ENCODE peak calls at places on chromosomes 6 and 20, in four cellular contexts. One of them, this sample, is unnamed.
A peak's percentile ranks its signal among the peaks of the same experiment; 100 is the strongest.

GRCh38 chr6:107730106-107730505 is 94.0 kb downstream of the SCML4 start:
- DNase-seq in Peyer's patch: no peak
- DNase-seq in CD8-positive, alpha-beta T cell: peak; percentile 68
- DNase-seq in sigmoid colon: no peak
- DNase-seq in this sample: no peak

GRCh38 chr6:43830775-43831174 is 60.8 kb downstream of the VEGFA start:
- DNase-seq in sigmoid colon: no peak
- DNase-seq in CD8-positive, alpha-beta T cell: no peak
- DNase-seq in Peyer's patch: no peak
- DNase-seq in this sample: no peak

GRCh38 chr6:170227996-170228550 is 62.8 kb downstream of the DLL1 start:
- DNase-seq in CD8-positive, alpha-beta T cell: no peak
- DNase-seq in Peyer's patch: no peak
- DNase-seq in sigmoid colon: no peak
- DNase-seq in this sample: peak; percentile 5

GRCh38 chr6:17475845-17476244 is 82.5 kb downstream of the CAP2 start:
- DNase-seq in Peyer's patch: no peak
- DNase-seq in sigmoid colon: no peak
- DNase-seq in CD8-positive, alpha-beta T cell: no peak
- DNase-seq in this sample: no peak

GRCh38 chr6:122028933-122029332 is 370.5 kb upstream of the HSF2 start:
- DNase-seq in Peyer's patch: no peak
- DNase-seq in sigmoid colon: no peak
- DNase-seq in CD8-positive, alpha-beta T cell: no peak
- DNase-seq in this sample: no peak

GRCh38 chr6:138383776-138384175 is 6.1 kb downstream of the SMIM28 start:
- DNase-seq in sigmoid colon: no peak
- DNase-seq in Peyer's patch: no peak
- DNase-seq in CD8-positive, alpha-beta T cell: no peak
- DNase-seq in this sample: no peak

GRCh38 chr6:89359561-89359960 is 7.0 kb upstream of the UBE2J1 start:
- DNase-seq in Peyer's patch: no peak
- DNase-seq in sigmoid colon: no peak
- DNase-seq in CD8-positive, alpha-beta T cell: no peak
- DNase-seq in this sample: no peak

GRCh38 chr6:152270301-152270925 is 366.7 kb downstream of the SYNE1 start:
- DNase-seq in Peyer's patch: no peak
- DNase-seq in sigmoid colon: no peak
- DNase-seq in CD8-positive, alpha-beta T cell: no peak
- DNase-seq in this sample: no peak

GRCh38 chr20:2692886-2693285 is 306 bp downstream of the EBF4 start:
- DNase-seq in CD8-positive, alpha-beta T cell: no peak
- DNase-seq in sigmoid colon: peak; percentile 54
- DNase-seq in Peyer's patch: no peak
- DNase-seq in this sample: no peak

GRCh38 chr20:59823030-59823423 is 110.4 kb downstream of the SYCP2 start:
- DNase-seq in sigmoid colon: no peak
- DNase-seq in CD8-positive, alpha-beta T cell: no peak
- DNase-seq in Peyer's patch: no peak
- DNase-seq in this sample: no peak

GRCh38 chr6:101429291-101429690 is 35.8 kb downstream of the GRIK2 start:
- DNase-seq in CD8-positive, alpha-beta T cell: no peak
- DNase-seq in Peyer's patch: no peak
- DNase-seq in sigmoid colon: no peak
- DNase-seq in this sample: no peak

GRCh38 chr6:99780556-99780885 is 173.9 kb downstream of the PRDM13 start:
- DNase-seq in sigmoid colon: no peak
- DNase-seq in CD8-positive, alpha-beta T cell: no peak
- DNase-seq in Peyer's patch: no peak
- DNase-seq in this sample: no peak

GRCh38 chr6:135853227-135853626 is 1.7 kb downstream of the PDE7B start:
- DNase-seq in Peyer's patch: no peak
- DNase-seq in CD8-positive, alpha-beta T cell: no peak
- DNase-seq in sigmoid colon: no peak
- DNase-seq in this sample: no peak

GRCh38 chr6:130425532-130425931 is 59.7 kb downstream of the TMEM200A start:
- DNase-seq in CD8-positive, alpha-beta T cell: no peak
- DNase-seq in Peyer's patch: no peak
- DNase-seq in sigmoid colon: no peak
- DNase-seq in this sample: no peak

GRCh38 chr6:107670792-107671199 is 153.3 kb downstream of the SCML4 start:
- DNase-seq in CD8-positive, alpha-beta T cell: no peak
- DNase-seq in Peyer's patch: no peak
- DNase-seq in sigmoid colon: peak; percentile 78
- DNase-seq in this sample: peak; percentile 86

GRCh38 chr6:88599561-88599960 is 363.9 kb downstream of the RNGTT start:
- DNase-seq in CD8-positive, alpha-beta T cell: no peak
- DNase-seq in sigmoid colon: no peak
- DNase-seq in Peyer's patch: no peak
- DNase-seq in this sample: no peak

GRCh38 chr6:27295301-27296079 is 16.6 kb downstream of the POM121L2 start:
- DNase-seq in CD8-positive, alpha-beta T cell: no peak
- DNase-seq in sigmoid colon: no peak
- DNase-seq in Peyer's patch: no peak
- DNase-seq in this sample: no peak

GRCh38 chr6:53718597-53719460 is 53.3 kb upstream of the KLHL31 start:
- DNase-seq in CD8-positive, alpha-beta T cell: no peak
- DNase-seq in Peyer's patch: no peak
- DNase-seq in sigmoid colon: no peak
- DNase-seq in this sample: peak; percentile 33

GRCh38 chr20:62691485-62691884 is 17.2 kb upstream of the NTSR1 start:
- DNase-seq in Peyer's patch: no peak
- DNase-seq in CD8-positive, alpha-beta T cell: no peak
- DNase-seq in sigmoid colon: no peak
- DNase-seq in this sample: no peak

GRCh38 chr6:158640519-158640918 is 4.0 kb downstream of the DYNLT1 start:
- DNase-seq in CD8-positive, alpha-beta T cell: no peak
- DNase-seq in sigmoid colon: peak; percentile 29
- DNase-seq in Peyer's patch: no peak
- DNase-seq in this sample: no peak

GRCh38 chr6:90000864-90001731 is 106.8 kb downstream of the GJA10 start:
- DNase-seq in sigmoid colon: no peak
- DNase-seq in CD8-positive, alpha-beta T cell: no peak
- DNase-seq in Peyer's patch: no peak
- DNase-seq in this sample: no peak

GRCh38 chr6:127146935-127147334 is 28.5 kb downstream of the RSPO3 start:
- DNase-seq in sigmoid colon: no peak
- DNase-seq in CD8-positive, alpha-beta T cell: no peak
- DNase-seq in Peyer's patch: no peak
- DNase-seq in this sample: no peak

GRCh38 chr20:41213150-41213820 is 75.9 kb downstream of the PLCG1 start:
- DNase-seq in sigmoid colon: no peak
- DNase-seq in Peyer's patch: no peak
- DNase-seq in CD8-positive, alpha-beta T cell: no peak
- DNase-seq in this sample: no peak

GRCh38 chr6:30258204-30258603 is 45.0 kb upstream of the TRIM26 start:
- DNase-seq in sigmoid colon: no peak
- DNase-seq in Peyer's patch: no peak
- DNase-seq in CD8-positive, alpha-beta T cell: no peak
- DNase-seq in this sample: no peak

GRCh38 chr6:127182501-127182900 is 64.0 kb downstream of the RSPO3 start:
- DNase-seq in Peyer's patch: no peak
- DNase-seq in sigmoid colon: no peak
- DNase-seq in CD8-positive, alpha-beta T cell: no peak
- DNase-seq in this sample: no peak

GRCh38 chr6:38985839-38986238 is 62.7 kb upstream of the GLP1R start:
- DNase-seq in CD8-positive, alpha-beta T cell: no peak
- DNase-seq in sigmoid colon: no peak
- DNase-seq in Peyer's patch: no peak
- DNase-seq in this sample: no peak

GRCh38 chr20:43963872-43964791 is 49.5 kb downstream of the TOX2 start:
- DNase-seq in sigmoid colon: peak; percentile 76
- DNase-seq in Peyer's patch: no peak
- DNase-seq in CD8-positive, alpha-beta T cell: peak; percentile 74
- DNase-seq in this sample: peak; percentile 84

GRCh38 chr6:149884215-149884614 is 13.7 kb downstream of the RAET1E start:
- DNase-seq in sigmoid colon: no peak
- DNase-seq in Peyer's patch: no peak
- DNase-seq in CD8-positive, alpha-beta T cell: no peak
- DNase-seq in this sample: peak; percentile 42

GRCh38 chr6:56293756-56294155 is 46.4 kb upstream of the COL21A1 start:
- DNase-seq in CD8-positive, alpha-beta T cell: no peak
- DNase-seq in sigmoid colon: no peak
- DNase-seq in Peyer's patch: no peak
- DNase-seq in this sample: no peak

GRCh38 chr6:145883263-145883662 is 68.7 kb upstream of the FBXO30 start:
- DNase-seq in CD8-positive, alpha-beta T cell: no peak
- DNase-seq in Peyer's patch: no peak
- DNase-seq in sigmoid colon: no peak
- DNase-seq in this sample: no peak

GRCh38 chr20:833121-833449 is 430 bp upstream of the FAM110A start:
- DNase-seq in Peyer's patch: no peak
- DNase-seq in sigmoid colon: no peak
- DNase-seq in CD8-positive, alpha-beta T cell: no peak
- DNase-seq in this sample: no peak

GRCh38 chr20:834151-834747 is 734 bp downstream of the FAM110A start:
- DNase-seq in CD8-positive, alpha-beta T cell: no peak
- DNase-seq in sigmoid colon: no peak
- DNase-seq in Peyer's patch: no peak
- DNase-seq in this sample: no peak

GRCh38 chr20:833450-834150 is at the start of gene FAM110A:
- DNase-seq in Peyer's patch: peak; percentile 97
- DNase-seq in sigmoid colon: peak; percentile 98
- DNase-seq in CD8-positive, alpha-beta T cell: peak; percentile 96
- DNase-seq in this sample: peak; percentile 97

GRCh38 chr20:836188-836587 is 2.7 kb downstream of the FAM110A start:
- DNase-seq in Peyer's patch: no peak
- DNase-seq in CD8-positive, alpha-beta T cell: no peak
- DNase-seq in sigmoid colon: no peak
- DNase-seq in this sample: no peak

GRCh38 chr20:835220-836045 is 1.9 kb downstream of the FAM110A start:
- DNase-seq in Peyer's patch: no peak
- DNase-seq in CD8-positive, alpha-beta T cell: no peak
- DNase-seq in sigmoid colon: no peak
- DNase-seq in this sample: peak; percentile 74
- H3K27ac ChIP-seq in Peyer's patch: no peak overlapping the region
- H3K27ac ChIP-seq in CD8-positive, alpha-beta T cell: no peak overlapping the region
- H3K27ac ChIP-seq in sigmoid colon: no peak overlapping the region
- H3K27ac ChIP-seq in this sample: no peak overlapping the region

GRCh38 chr20:1204061-1204460 is 807 bp downstream of the C20orf202 start:
- DNase-seq in Peyer's patch: no peak
- DNase-seq in CD8-positive, alpha-beta T cell: no peak
- DNase-seq in sigmoid colon: no peak
- DNase-seq in this sample: no peak

GRCh38 chr20:1205802-1206201 is 2.5 kb downstream of the C20orf202 start:
- DNase-seq in sigmoid colon: no peak
- DNase-seq in CD8-positive, alpha-beta T cell: no peak
- DNase-seq in Peyer's patch: no peak
- DNase-seq in this sample: no peak

GRCh38 chr20:1202762-1203504 is at the start of gene C20orf202:
- DNase-seq in CD8-positive, alpha-beta T cell: no peak
- DNase-seq in sigmoid colon: no peak
- DNase-seq in Peyer's patch: no peak
- DNase-seq in this sample: no peak

GRCh38 chr20:1204547-1204946 is 1.3 kb downstream of the C20orf202 start:
- DNase-seq in sigmoid colon: no peak
- DNase-seq in Peyer's patch: no peak
- DNase-seq in CD8-positive, alpha-beta T cell: no peak
- DNase-seq in this sample: peak; percentile 69

DNA sequence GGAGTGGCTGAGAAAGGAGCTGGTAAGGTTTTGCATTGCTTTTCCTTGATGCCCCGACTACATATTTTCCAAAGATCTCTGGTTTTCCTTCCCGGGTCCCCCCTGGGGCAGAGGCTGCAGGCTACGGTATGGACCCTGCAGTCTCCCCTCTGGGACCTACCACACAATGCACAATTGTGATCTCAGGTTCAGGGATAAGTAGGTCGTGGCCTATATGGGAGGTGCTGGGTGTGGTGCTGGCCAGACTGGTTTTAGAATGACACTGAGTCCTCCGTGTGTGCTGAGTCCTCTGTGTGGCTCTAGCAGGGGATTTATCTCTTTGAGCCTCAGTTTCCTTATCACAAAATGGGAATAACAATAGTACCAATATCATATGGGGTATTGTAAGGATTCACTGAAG is 376 bp downstream of the C20orf202 start:
- DNase-seq in Peyer's patch: no peak
- DNase-seq in CD8-positive, alpha-beta T cell: no peak
- DNase-seq in sigmoid colon: no peak
- DNase-seq in this sample: no peak
- H3K27ac ChIP-seq in Peyer's patch: no peak overlapping the region
- H3K27ac ChIP-seq in CD8-positive, alpha-beta T cell: no peak overlapping the region
- H3K27ac ChIP-seq in sigmoid colon: no peak overlapping the region
- H3K27ac ChIP-seq in this sample: peak overlapping the region; percentile 13

GRCh38 chr6:72622094-72622540 is 253 bp downstream of the KCNQ5 start:
- DNase-seq in Peyer's patch: no peak
- DNase-seq in CD8-positive, alpha-beta T cell: peak; percentile 59
- DNase-seq in sigmoid colon: no peak
- DNase-seq in this sample: no peak

GRCh38 chr6:72619883-72620696 is 1.8 kb upstream of the KCNQ5 start:
- DNase-seq in Peyer's patch: no peak
- DNase-seq in sigmoid colon: no peak
- DNase-seq in CD8-positive, alpha-beta T cell: peak; percentile 75
- DNase-seq in this sample: peak; percentile 24

GRCh38 chr6:72623808-72624207 is 1.9 kb downstream of the KCNQ5 start:
- DNase-seq in CD8-positive, alpha-beta T cell: no peak
- DNase-seq in Peyer's patch: no peak
- DNase-seq in sigmoid colon: no peak
- DNase-seq in this sample: no peak

GRCh38 chr6:72621243-72622093 is at the start of gene KCNQ5:
- DNase-seq in CD8-positive, alpha-beta T cell: no peak
- DNase-seq in Peyer's patch: no peak
- DNase-seq in sigmoid colon: no peak
- DNase-seq in this sample: peak; percentile 21

DNA sequence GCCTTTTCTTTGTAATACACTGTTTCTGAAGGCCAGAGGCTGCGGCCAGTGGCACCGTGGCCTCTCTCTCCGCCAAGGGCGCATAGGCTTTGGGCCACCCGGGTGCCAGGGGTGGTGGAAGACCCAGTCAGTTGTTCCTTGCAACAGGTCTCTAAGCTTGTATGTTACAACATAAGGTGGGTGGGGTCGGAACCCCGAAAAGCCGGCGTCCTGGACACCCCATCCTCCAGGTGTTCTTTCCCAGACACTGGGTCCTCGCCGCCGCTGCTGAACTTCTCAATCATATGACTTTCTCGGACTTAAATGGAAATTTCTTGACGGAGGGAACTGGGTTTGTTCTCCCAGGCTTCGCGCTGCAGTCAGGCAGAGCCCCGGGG is 1.0 kb upstream of the KCNQ5 start:
- DNase-seq in CD8-positive, alpha-beta T cell: no peak
- DNase-seq in sigmoid colon: no peak
- DNase-seq in Peyer's patch: no peak
- DNase-seq in this sample: no peak
- H3K27ac ChIP-seq in CD8-positive, alpha-beta T cell: peak overlapping the region; percentile 20
- H3K27ac ChIP-seq in sigmoid colon: no peak overlapping the region
- H3K27ac ChIP-seq in Peyer's patch: no peak overlapping the region
- H3K27ac ChIP-seq in this sample: no peak overlapping the region

DNA sequence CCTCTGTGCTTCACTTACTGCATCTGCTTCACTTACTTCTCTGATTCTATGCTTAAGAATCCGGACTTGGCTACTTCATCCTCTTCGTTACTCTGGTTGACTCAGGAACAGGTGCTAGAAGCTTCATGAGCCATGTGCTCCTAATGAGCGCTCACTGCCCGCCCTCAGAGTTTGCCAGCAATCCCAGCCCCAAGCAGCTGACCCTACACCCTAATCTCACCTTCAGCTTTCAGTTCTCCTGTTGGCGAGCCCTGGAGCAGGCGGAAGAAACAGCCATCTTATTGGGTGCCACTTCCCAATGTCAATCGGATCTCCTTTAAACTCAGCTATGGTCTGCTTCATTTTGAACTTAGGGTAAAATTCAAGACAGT is 61.3 kb downstream of the FOXA2 start:
- DNase-seq in Peyer's patch: no peak
- DNase-seq in CD8-positive, alpha-beta T cell: no peak
- DNase-seq in sigmoid colon: no peak
- DNase-seq in this sample: no peak
- H3K27ac ChIP-seq in Peyer's patch: no peak overlapping the region
- H3K27ac ChIP-seq in CD8-positive, alpha-beta T cell: no peak overlapping the region
- H3K27ac ChIP-seq in sigmoid colon: no peak overlapping the region
- H3K27ac ChIP-seq in this sample: no peak overlapping the region

This sample was measured in heart left ventricle.